ENCODE peak calls at places on chromosomes 11 and 22, in ten cellular contexts. Z, B, T, V, Y, J, W, M, O and P are unnamed samples.

GRCh38 chr22:21726650-21727049 is 8.9 kb downstream of the YPEL1 start:
- DNase-seq in Z (no peak), B (peak; percentile 28), T (no peak), V (no peak), Y (peak; percentile 76), J (no peak), W (no peak), M (no peak), O (no peak), P (no peak)

GRCh38 chr11:73187854-73188253 is 30.2 kb upstream of the P2RY2 start:
- DNase-seq in Z (no peak), B (no peak), T (no peak), V (no peak), Y (no peak), J (no peak), W (no peak), M (no peak), O (no peak), P (no peak)

GRCh38 chr11:114367244-114367957 is 32.9 kb downstream of the C11orf71 start:
- DNase-seq in Z (no peak), B (no peak), T (no peak), V (no peak), Y (no peak), J (no peak), W (no peak), M (no peak), O (no peak), P (no peak)

GRCh38 chr11:134754196-134754822 is 342.3 kb upstream of the B3GAT1 start:
- DNase-seq in Z (no peak), B (no peak), T (peak; percentile 38), V (no peak), Y (no peak), J (no peak), W (no peak), M (no peak), O (peak; percentile 57), P (no peak)

GRCh38 chr22:19631899-19632670 is 82.2 kb upstream of the SEPTIN5 start:
- DNase-seq in Z (no peak), B (peak; percentile 55), T (no peak), V (peak; percentile 11), Y (no peak), J (no peak), W (no peak), M (no peak), O (peak; percentile 56), P (no peak)

GRCh38 chr11:117932426-117932825 is 3.2 kb upstream of the TMPRSS13 start:
- DNase-seq in Z (no peak), B (no peak), T (no peak), V (no peak), Y (no peak), J (no peak), W (no peak), M (no peak), O (peak; percentile 67), P (no peak)

GRCh38 chr11:82185925-82186324 is 547.7 kb downstream of the FAM181B start:
- DNase-seq in Z (no peak), B (no peak), T (no peak), V (no peak), Y (no peak), J (no peak), W (no peak), M (no peak), O (no peak), P (no peak)

GRCh38 chr11:75797796-75798195 is 17.2 kb upstream of the UVRAG start:
- DNase-seq in Z (no peak), B (no peak), T (no peak), V (peak; percentile 32), Y (no peak), J (no peak), W (no peak), M (no peak), O (no peak), P (no peak)

DNA sequence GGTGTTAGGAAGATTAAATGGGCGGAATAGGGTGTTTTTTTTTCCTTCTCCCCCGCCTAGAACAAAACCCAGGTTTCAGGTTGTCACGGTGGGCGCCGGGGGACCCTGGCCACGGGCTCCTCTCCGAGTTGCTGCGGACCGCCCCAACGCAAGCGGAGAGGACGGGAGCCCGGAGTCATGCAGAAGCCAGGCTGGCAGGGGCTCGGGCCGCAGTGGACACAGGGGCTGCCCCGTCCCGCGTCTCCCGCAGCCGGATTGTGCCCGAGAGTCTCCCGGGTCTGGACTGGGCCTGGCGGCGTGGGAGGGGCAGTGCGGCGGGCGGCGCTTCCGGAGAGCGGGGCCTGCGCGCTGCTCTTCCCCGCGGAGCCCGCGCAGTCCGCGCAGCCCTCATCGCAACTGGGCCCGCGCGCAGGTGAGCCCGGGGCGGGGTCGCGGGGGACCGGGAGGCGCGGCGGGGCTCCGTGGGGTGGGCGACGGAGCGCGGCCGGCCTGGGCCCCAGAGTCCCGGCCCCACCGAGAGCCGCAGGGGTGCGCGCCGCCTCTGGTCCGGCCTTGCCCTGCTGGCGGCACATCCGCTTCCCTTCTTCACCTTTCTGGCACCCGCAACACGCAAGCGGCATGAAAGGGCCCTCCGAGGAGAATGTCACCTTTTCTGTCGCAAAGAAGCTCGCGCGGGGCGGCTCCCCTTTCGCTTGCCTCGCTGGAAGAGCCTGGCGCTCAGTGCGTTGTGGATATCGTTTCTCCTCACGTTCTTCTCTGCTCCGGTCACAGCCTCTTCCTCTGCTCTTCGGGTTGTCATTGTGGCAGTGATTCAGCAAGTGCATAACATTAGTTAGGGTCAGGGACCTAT is at the start of gene TIRAP:
- DNase-seq in Z (peak; percentile 61), B (no peak), T (no peak), V (peak; percentile 39), Y (peak; percentile 73), J (peak; percentile 48), W (peak; percentile 76), M (no peak), O (peak; percentile 79), P (no peak)
- TF ChIP-seq CTCF in Z (no peak), B (no peak), T (no peak), V (peak; percentile 15), Y (no peak), J (no peak), W (no peak), M (no peak), O (no peak), P (no peak)

GRCh38 chr11:46984987-46985386 is 48.4 kb downstream of the CSTPP1 start:
- DNase-seq in Z (no peak), B (no peak), T (no peak), V (no peak), Y (no peak), J (no peak), W (no peak), M (no peak), O (no peak), P (no peak)

GRCh38 chr11:46982797-46983452 is 46.4 kb downstream of the CSTPP1 start:
- DNase-seq in Z (no peak), B (no peak), T (no peak), V (no peak), Y (no peak), J (no peak), W (no peak), M (no peak), O (no peak), P (no peak)

GRCh38 chr11:46983598-46983997 is 47.0 kb downstream of the CSTPP1 start:
- DNase-seq in Z (no peak), B (no peak), T (no peak), V (no peak), Y (no peak), J (no peak), W (no peak), M (no peak), O (no peak), P (no peak)

GRCh38 chr11:46991391-46991790 is 54.8 kb downstream of the CSTPP1 start:
- DNase-seq in Z (no peak), B (no peak), T (no peak), V (no peak), Y (no peak), J (no peak), W (no peak), M (no peak), O (no peak), P (no peak)

DNA sequence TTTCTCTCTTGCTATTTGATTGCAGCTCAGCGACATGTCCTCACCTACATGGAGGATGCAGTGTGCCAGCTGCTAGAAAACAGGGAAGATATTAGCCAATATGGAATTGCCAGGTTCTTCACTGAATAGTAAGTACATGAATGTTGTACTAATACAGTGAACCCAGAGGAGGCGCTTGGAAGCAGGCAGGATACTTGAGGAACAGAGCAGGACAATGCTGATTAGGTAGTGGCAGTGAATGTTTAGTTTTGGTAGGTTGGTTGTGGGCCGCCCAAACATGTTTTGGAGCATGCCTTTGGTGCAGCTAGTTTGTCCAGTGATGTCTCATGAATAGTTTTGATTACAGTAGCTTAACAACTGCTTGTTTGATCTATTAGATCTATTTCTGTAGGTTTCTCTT is 50.6 kb downstream of the CSTPP1 start:
- DNase-seq in Z (no peak), B (no peak), T (no peak), V (no peak), Y (no peak), J (no peak), W (no peak), M (no peak), O (no peak), P (no peak)
- TF ChIP-seq CTCF in Z (no peak), B (no peak), T (no peak), V (no peak), Y (no peak), J (no peak), W (no peak), M (no peak), O (no peak), P (no peak)

GRCh38 chr11:115869131-115869530 is 364.9 kb upstream of the CADM1 start:
- DNase-seq in Z (no peak), B (no peak), T (no peak), V (no peak), Y (no peak), J (no peak), W (no peak), M (no peak), O (no peak), P (no peak)

GRCh38 chr11:115873813-115874212 is 369.6 kb upstream of the CADM1 start:
- DNase-seq in Z (no peak), B (no peak), T (no peak), V (no peak), Y (no peak), J (no peak), W (no peak), M (no peak), O (no peak), P (no peak)

GRCh38 chr11:115871161-115871750 is 367.0 kb upstream of the CADM1 start:
- DNase-seq in Z (no peak), B (no peak), T (no peak), V (no peak), Y (no peak), J (no peak), W (no peak), M (no peak), O (no peak), P (no peak)

GRCh38 chr11:115872418-115872817 is 368.2 kb upstream of the CADM1 start:
- DNase-seq in Z (no peak), B (no peak), T (no peak), V (no peak), Y (no peak), J (no peak), W (no peak), M (no peak), O (no peak), P (no peak)

GRCh38 chr11:115869780-115870431 is 365.7 kb upstream of the CADM1 start:
- DNase-seq in Z (no peak), B (no peak), T (no peak), V (no peak), Y (peak; percentile 66), J (no peak), W (no peak), M (no peak), O (no peak), P (no peak)
- TF ChIP-seq CTCF in Z (no peak), B (no peak), T (no peak), V (no peak), Y (peak; percentile 83), J (no peak), W (peak; percentile 33), M (peak; percentile 71), O (no peak), P (peak; percentile 71)

GRCh38 chr11:2693851-2694261 is 5.9 kb downstream of the KCNQ1OT1 start:
- DNase-seq in Z (no peak), B (no peak), T (no peak), V (no peak), Y (no peak), J (no peak), W (no peak), M (no peak), O (no peak), P (no peak)
- TF ChIP-seq CTCF in Z (no peak), B (peak; percentile 26), T (no peak), V (no peak), Y (no peak), J (no peak), W (no peak), M (peak; percentile 12), O (no peak), P (no peak)